ENCODE peak calls at places on chromosomes 5 and 9, in four cellular contexts. Q is HCT116, N is HepG2, D is stomach. P is an unnamed sample.

GRCh38 chr5:87210076-87210475 is 57.6 kb upstream of the RASA1 start:
- DNase-seq in N (no peak), D (no peak), Q (no peak), P (no peak)

GRCh38 chr9:137297966-137298365 is 4.1 kb downstream of the NRARP start:
- DNase-seq in N (no peak), D (no peak), Q (no peak), P (no peak)

GRCh38 chr5:36733183-36733582 is 126.8 kb downstream of the SLC1A3 start:
- DNase-seq in D (no peak), Q (no peak), N (no peak), P (no peak)

GRCh38 chr5:17156463-17156862 is 61.0 kb upstream of the BASP1 start:
- DNase-seq in Q (no peak), D (no peak), N (no peak), P (no peak)

GRCh38 chr9:91197232-91198181 is 164.2 kb downstream of the AUH start:
- DNase-seq in N (peak; percentile 99), Q (peak; percentile 85), D (peak; percentile 86), P (no peak)

GRCh38 chr5:170720984-170721383 is 62.5 kb upstream of the GABRP start:
- DNase-seq in Q (no peak), N (no peak), D (no peak), P (no peak)

GRCh38 chr5:162068412-162068811 is 839 bp downstream of the GABRG2 start:
- DNase-seq in Q (no peak), D (no peak), N (peak; percentile 40), P (no peak)

GRCh38 chr9:3441197-3441816 is 84.5 kb downstream of the RFX3 start:
- DNase-seq in D (peak; percentile 50), Q (peak; percentile 51), N (peak; percentile 54), P (no peak)

GRCh38 chr5:61823796-61824195 is 482.2 kb upstream of the KIF2A start:
- DNase-seq in Q (no peak), D (no peak), N (no peak), P (no peak)

GRCh38 chr9:12813960-12814876 is 39.4 kb downstream of the LURAP1L start:
- DNase-seq in D (peak; percentile 58), N (peak; percentile 92), Q (peak; percentile 97), P (no peak)

GRCh38 chr9:70420267-70421019 is 6.0 kb upstream of the KLF9 start:
- DNase-seq in Q (peak; percentile 42), N (peak; percentile 87), D (peak; percentile 94), P (peak; percentile 95)

GRCh38 chr9:87562530-87562929 is 64.9 kb downstream of the DAPK1 start:
- DNase-seq in N (no peak), Q (no peak), D (no peak), P (no peak)

GRCh38 chr5:139308797-139309196 is 15.3 kb downstream of the MATR3 start:
- DNase-seq in N (no peak), D (no peak), Q (no peak), P (no peak)

GRCh38 chr5:114355086-114355830 is 6.6 kb upstream of the KCNN2 start:
- DNase-seq in Q (no peak), N (no peak), D (no peak), P (no peak)

GRCh38 chr5:17723876-17724275 is 89.6 kb downstream of the TAF11L14 start:
- DNase-seq in D (no peak), Q (no peak), N (no peak), P (no peak)

GRCh38 chr5:158748535-158748934 is 351.2 kb downstream of the EBF1 start:
- DNase-seq in Q (no peak), N (no peak), D (no peak), P (no peak)

GRCh38 chr9:122904466-122904822 is 715 bp downstream of the RC3H2 start:
- DNase-seq in D (peak; percentile 41), Q (no peak), N (peak; percentile 43), P (no peak)

GRCh38 chr9:31574006-31574750 is 810.3 kb upstream of the ACO1 start:
- DNase-seq in D (no peak), Q (no peak), N (no peak), P (no peak)

GRCh38 chr5:32413466-32414263 is 30.9 kb downstream of the ZFR start:
- DNase-seq in Q (no peak), D (no peak), N (no peak), P (no peak)

GRCh38 chr5:179051784-179052183 is 8.4 kb upstream of the ZNF354C start:
- DNase-seq in D (no peak), Q (no peak), N (no peak), P (no peak)

GRCh38 chr5:153746440-153746839 is 256.0 kb downstream of the GRIA1 start:
- DNase-seq in D (no peak), Q (no peak), N (no peak), P (no peak)

GRCh38 chr9:84819446-84819845 is 149.9 kb downstream of the NTRK2 start:
- DNase-seq in Q (no peak), D (no peak), N (no peak), P (no peak)

GRCh38 chr5:82793808-82794419 is 283.3 kb downstream of the TMEM167A start:
- DNase-seq in Q (peak; percentile 26), N (peak; percentile 21), D (peak; percentile 29), P (no peak)

GRCh38 chr9:137049544-137050449 is 3.8 kb upstream of the NPDC1 start:
- DNase-seq in D (peak; percentile 84), N (no peak), Q (no peak), P (no peak)

GRCh38 chr5:52771343-52772039 is 16.2 kb upstream of the ITGA1 start:
- DNase-seq in D (no peak), Q (no peak), N (no peak), P (no peak)

GRCh38 chr5:142821733-142822487 is 51.7 kb downstream of the ARHGAP26 start:
- DNase-seq in N (peak; percentile 85), Q (peak; percentile 86), D (no peak), P (no peak)

GRCh38 chr9:21549251-21549765 is 67.2 kb upstream of the IFNE start:
- DNase-seq in D (peak; percentile 47), Q (no peak), N (no peak), P (no peak)

GRCh38 chr9:69975681-69976080 is 68.0 kb upstream of the MAMDC2 start:
- DNase-seq in N (no peak), D (no peak), Q (no peak), P (no peak)

GRCh38 chr9:26260238-26260637 is 582.0 kb upstream of the TUSC1 start:
- DNase-seq in N (no peak), D (no peak), Q (no peak), P (no peak)

GRCh38 chr9:26264709-26265601 is 586.7 kb upstream of the TUSC1 start:
- DNase-seq in D (no peak), N (no peak), Q (no peak), P (no peak)

GRCh38 chr9:26263451-26263850 is 585.2 kb upstream of the TUSC1 start:
- DNase-seq in D (no peak), N (no peak), Q (no peak), P (no peak)

GRCh38 chr9:26262431-26262830 is 584.2 kb upstream of the TUSC1 start:
- DNase-seq in Q (no peak), N (no peak), D (no peak), P (no peak)

GRCh38 chr9:26261503-26262330 is 583.5 kb upstream of the TUSC1 start:
- DNase-seq in D (no peak), Q (no peak), N (no peak), P (no peak)
- TF ChIP-seq POLR2AphosphoS5 in D (no peak), Q (no peak), N (no peak), P (no peak)

GRCh38 chr9:129026442-129027223 is 1.5 kb downstream of the SH3GLB2 start:
- DNase-seq in Q (no peak), N (peak; percentile 20), D (peak; percentile 62), P (no peak)
- TF ChIP-seq POLR2AphosphoS5 in Q (no peak), N (no peak), D (no peak), P (no peak)

DNA sequence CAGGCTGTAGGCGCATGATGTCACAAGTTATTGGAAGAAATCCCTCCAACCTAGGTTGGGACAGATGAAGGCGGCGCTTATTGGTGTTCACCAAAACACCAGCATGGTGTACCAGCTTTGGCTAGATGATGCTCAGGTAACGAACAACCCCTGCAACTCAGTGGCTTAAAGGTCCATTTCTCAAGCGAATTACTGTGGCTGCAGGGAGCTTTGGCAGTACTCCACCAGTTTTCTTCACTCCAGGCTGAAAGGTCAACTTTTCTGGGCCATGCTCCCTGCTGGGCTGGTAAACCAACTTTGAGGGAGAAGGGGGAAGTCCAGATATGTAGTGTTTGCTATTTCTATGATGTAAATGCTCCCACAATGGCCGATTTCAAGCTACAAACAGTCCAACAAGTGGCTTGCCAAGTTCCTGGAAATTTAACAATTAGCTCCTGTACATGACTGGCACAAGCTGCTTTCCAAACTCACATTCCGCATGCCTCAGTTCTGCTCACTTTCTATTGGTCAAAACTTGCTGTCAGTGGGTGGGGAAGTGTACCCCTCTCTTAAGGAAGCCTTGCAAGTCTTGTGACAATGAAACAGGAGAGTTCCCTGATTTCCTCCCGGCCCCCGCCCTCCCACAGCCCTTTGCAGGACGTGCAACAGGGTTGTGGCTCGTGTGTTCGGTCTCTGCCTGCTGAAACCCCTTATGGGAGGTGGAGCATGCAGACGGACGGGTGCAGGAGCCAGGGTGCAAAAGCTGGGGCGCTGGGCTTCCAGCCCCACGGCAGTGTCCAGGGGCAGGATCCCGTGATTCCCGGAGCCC is 603 bp upstream of the ZBED3 start:
- DNase-seq in N (peak; percentile 56), Q (no peak), D (peak; percentile 66), P (peak; percentile 77)
- TF ChIP-seq POLR2AphosphoS5 in N (no peak), Q (no peak), D (no peak), P (no peak)

DNA sequence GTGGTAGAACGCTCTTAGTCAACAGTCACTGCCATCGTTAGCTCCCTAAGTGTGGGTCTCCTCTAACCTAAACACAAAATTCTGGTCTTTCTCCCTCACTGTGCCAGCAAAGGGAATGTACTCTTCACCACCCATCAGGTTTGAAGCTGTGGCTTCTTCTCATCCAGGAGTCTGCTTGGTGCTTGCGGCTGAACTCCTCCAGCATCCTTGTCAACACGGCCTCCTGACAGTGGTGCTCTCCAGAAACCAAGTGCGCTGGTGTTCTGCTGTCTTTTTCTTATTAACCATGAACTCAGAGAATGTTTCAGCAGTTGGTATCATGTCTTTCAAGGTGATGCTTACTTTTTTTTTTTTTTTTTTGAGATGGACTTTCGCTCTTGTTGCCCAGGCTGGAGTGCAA is 23.9 kb upstream of the LPCAT1 start:
- DNase-seq in D (no peak), Q (no peak), N (no peak), P (peak; percentile 17)
- TF ChIP-seq POLR2AphosphoS5 in D (no peak), Q (no peak), N (no peak), P (no peak)

P was measured in spleen.